ENCODE peak calls at places on chromosomes 11 and 22, in eight cellular contexts. O is AG09319, S is right cardiac atrium, V is Peyer's patch, Q is IMR-90, Z is left kidney, K is NCI-H2029, L is MCF 10A. B is an unnamed sample.

GRCh38 chr22:42116848-42117424 is 13.7 kb downstream of the CYP2D6 start:
- DNase-seq in O (no peak), Q (peak), K (no peak), L (peak), V (no peak), Z (no peak), S (peak), B (no peak)

GRCh38 chr11:57777969-57778317 is 16.3 kb downstream of the CTNND1 start:
- DNase-seq in K (no peak), O (no peak), L (peak), V (no peak), Q (no peak), Z (peak), S (no peak), B (no peak)

GRCh38 chr11:35030716-35031213 is 108.2 kb upstream of the CD44 start:
- DNase-seq in V (no peak), L (peak), K (no peak), O (no peak), Z (no peak), Q (peak), S (peak), B (peak)

GRCh38 chr11:60563553-60564235 is 48.5 kb downstream of the MS4A13 start:
- DNase-seq in V (no peak), L (peak), Q (no peak), S (no peak), Z (no peak), O (no peak), K (no peak), B (no peak)

GRCh38 chr11:131924001-131924400 is 553.6 kb downstream of the NTM start:
- DNase-seq in Q (peak), Z (no peak), K (no peak), V (no peak), S (no peak), L (no peak), O (no peak), B (no peak)

GRCh38 chr11:101428918-101429317 is 154.9 kb downstream of the TRPC6 start:
- DNase-seq in Q (peak), L (peak), O (no peak), V (no peak), K (peak), Z (no peak), S (no peak), B (no peak)

GRCh38 chr11:19380375-19380774 is 139.6 kb upstream of the E2F8 start:
- DNase-seq in S (no peak), Q (peak), K (no peak), V (no peak), Z (no peak), L (peak), O (no peak), B (no peak)

GRCh38 chr22:27405672-27406388 is 395.7 kb downstream of the MN1 start:
- DNase-seq in V (peak), Z (peak), L (peak), K (no peak), O (no peak), S (peak), Q (peak), B (no peak)

GRCh38 chr11:103730151-103730940 is 306.1 kb upstream of the DDI1 start:
- DNase-seq in Z (peak), O (no peak), Q (peak), V (no peak), L (no peak), S (no peak), K (no peak), B (no peak)

GRCh38 chr11:2267871-2268825 is 2.2 kb downstream of the ASCL2 start:
- DNase-seq in L (no peak), Z (no peak), V (peak), S (peak), Q (no peak), K (no peak), O (no peak), B (no peak)

GRCh38 chr11:95641506-95641905 is 148.1 kb downstream of the FAM76B start:
- DNase-seq in Q (no peak), K (peak), O (no peak), V (no peak), Z (no peak), L (peak), S (no peak), B (no peak)

GRCh38 chr11:47220401-47220821 is 5.6 kb downstream of the DDB2 start:
- DNase-seq in Z (no peak), V (no peak), S (no peak), O (no peak), L (peak), Q (peak), K (no peak), B (no peak)